ENCODE peak calls at places on chromosomes 11 and 22, in four cellular contexts. L is fibroblast of the aortic adventitia, G is WERI-Rb-1, S is transverse colon. U is an unnamed sample.

GRCh38 chr11:100543386-100543785 is 143.7 kb upstream of the ARHGAP42 start:
- DNase-seq in S (no peak), L (no peak), G (no peak), U (no peak)

GRCh38 chr11:114330373-114330772 is 34.2 kb downstream of the NNMT start:
- DNase-seq in L (no peak), S (no peak), G (no peak), U (no peak)

GRCh38 chr11:29343465-29344333 is 673.1 kb downstream of the KCNA4 start:
- DNase-seq in G (peak; percentile 73), L (peak; percentile 55), S (peak; percentile 44), U (peak; percentile 88)

GRCh38 chr11:116811194-116811593 is 11.9 kb downstream of the APOA4 start:
- DNase-seq in L (no peak), S (no peak), G (no peak), U (no peak)

GRCh38 chr11:44167047-44167446 is 71.6 kb downstream of the EXT2 start:
- DNase-seq in S (no peak), L (peak; percentile 68), G (no peak), U (no peak)

GRCh38 chr22:47293368-47294221 is 531.1 kb downstream of the TBC1D22A start:
- DNase-seq in S (no peak), G (peak; percentile 2), L (no peak), U (no peak)

GRCh38 chr11:64347171-64347867 is 7.3 kb downstream of the CCDC88B start:
- DNase-seq in L (no peak), G (no peak), S (no peak), U (no peak)

GRCh38 chr11:134223066-134223465 is 701 bp downstream of the NCAPD3 start:
- DNase-seq in G (no peak), S (no peak), L (no peak), U (no peak)

GRCh38 chr22:38828191-38828590 is 15.6 kb downstream of the NPTXR start:
- DNase-seq in L (no peak), G (no peak), S (no peak), U (no peak)

GRCh38 chr11:6640985-6641701 is 14.5 kb downstream of the DCHS1 start:
- DNase-seq in G (no peak), L (no peak), S (no peak), U (no peak)

GRCh38 chr11:7281083-7281482 is 29.4 kb downstream of the SYT9 start:
- DNase-seq in S (no peak), L (no peak), G (no peak), U (no peak)

GRCh38 chr11:111454561-111455192 is 57.5 kb downstream of the BTG4 start:
- DNase-seq in L (peak; percentile 65), G (peak; percentile 78), S (peak; percentile 46), U (peak; percentile 74)

GRCh38 chr22:36056980-36057379 is 28.4 kb upstream of the RBFOX2 start:
- DNase-seq in G (no peak), S (no peak), L (no peak), U (no peak)

DNA sequence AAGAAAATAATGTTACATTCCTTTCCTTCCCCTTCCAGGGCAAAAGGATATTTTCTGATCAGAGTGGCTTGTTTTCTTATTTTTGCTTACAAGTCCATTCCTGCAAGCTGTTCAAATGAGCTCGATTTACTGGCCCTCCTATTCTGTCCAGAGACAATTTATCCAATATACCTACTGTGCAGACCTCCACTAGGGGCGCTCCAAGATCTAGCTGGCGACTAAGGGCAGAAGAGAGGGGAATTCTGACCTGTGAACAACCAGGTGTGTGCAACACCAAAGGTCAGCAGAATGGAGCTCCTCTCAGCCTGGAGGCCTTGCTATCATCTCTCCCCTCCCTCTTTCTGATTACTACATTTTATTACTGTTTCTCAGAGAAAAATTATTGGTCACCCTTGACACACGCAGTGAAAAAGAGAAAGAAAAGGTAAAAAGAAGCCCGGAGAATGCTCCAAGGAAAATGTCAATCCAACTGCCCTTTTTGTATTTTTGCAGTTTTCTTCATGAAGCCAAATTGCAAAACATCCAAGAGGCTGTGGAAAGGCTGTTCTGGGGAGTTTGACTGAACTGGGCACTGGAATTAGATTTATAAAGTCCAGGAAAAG is 3.2 kb downstream of the SEZ6L start:
- DNase-seq in L (peak; percentile 0), S (peak; percentile 33), G (peak; percentile 77), U (peak; percentile 79)
- TF ChIP-seq CTCF in L (peak; percentile 33), S (peak; percentile 44), G (peak; percentile 71), U (peak; percentile 87)

DNA sequence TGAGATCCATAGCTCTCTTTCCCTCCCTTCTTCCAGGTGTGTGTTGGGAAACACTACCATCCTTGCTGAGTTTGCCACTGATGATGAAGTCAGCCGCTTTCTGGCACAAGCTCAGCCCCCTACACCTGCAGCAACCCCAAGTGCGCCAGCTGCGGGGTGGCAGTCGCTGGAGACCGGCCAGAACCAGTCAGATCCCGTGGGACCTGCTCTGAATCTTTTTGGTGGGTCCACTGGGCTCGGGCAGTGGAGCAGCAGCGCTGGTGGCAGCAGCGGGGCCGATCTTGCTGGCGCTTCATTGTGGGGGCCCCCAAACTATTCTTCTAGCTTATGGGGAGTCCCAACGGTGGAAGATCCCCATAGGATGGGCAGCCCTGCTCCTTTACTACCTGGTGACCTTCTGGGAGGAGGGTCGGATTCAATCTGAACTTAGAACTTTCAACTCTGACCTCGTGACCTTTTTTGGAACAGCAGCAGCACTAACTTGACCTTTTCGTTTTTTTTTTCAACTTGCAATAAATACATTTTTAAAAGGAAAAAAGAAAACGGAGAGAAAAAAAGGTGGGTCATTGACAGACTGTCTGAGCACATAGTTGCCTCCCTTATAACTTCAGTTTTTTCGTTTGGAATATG is 23.4 kb upstream of the ADSL start:
- DNase-seq in G (no peak), L (no peak), S (no peak), U (no peak)
- TF ChIP-seq CTCF in G (no peak), L (no peak), S (no peak), U (no peak)

DNA sequence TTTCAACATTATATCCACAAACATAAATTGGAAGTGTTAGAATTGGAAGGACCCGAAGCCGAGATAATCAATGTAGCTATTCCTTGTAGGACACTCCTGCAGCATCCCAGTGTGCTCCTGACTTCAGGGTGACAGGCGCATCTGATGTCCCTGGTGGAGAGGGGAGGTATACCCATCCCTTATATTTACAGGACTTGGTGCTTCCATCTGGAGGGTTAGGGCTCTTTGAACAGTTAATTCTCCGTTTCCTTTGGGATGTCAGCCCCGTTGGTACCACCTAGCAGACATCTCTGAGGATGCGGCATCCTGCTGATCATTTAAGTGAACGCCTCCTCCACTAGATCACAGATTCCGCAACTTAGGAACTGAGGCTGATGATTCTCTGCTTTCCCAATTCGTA is 451.3 kb downstream of the OPCML start:
- DNase-seq in G (no peak), S (no peak), L (no peak), U (no peak)
- TF ChIP-seq CTCF in G (peak; percentile 16), S (no peak), L (no peak), U (peak; percentile 41)

DNA sequence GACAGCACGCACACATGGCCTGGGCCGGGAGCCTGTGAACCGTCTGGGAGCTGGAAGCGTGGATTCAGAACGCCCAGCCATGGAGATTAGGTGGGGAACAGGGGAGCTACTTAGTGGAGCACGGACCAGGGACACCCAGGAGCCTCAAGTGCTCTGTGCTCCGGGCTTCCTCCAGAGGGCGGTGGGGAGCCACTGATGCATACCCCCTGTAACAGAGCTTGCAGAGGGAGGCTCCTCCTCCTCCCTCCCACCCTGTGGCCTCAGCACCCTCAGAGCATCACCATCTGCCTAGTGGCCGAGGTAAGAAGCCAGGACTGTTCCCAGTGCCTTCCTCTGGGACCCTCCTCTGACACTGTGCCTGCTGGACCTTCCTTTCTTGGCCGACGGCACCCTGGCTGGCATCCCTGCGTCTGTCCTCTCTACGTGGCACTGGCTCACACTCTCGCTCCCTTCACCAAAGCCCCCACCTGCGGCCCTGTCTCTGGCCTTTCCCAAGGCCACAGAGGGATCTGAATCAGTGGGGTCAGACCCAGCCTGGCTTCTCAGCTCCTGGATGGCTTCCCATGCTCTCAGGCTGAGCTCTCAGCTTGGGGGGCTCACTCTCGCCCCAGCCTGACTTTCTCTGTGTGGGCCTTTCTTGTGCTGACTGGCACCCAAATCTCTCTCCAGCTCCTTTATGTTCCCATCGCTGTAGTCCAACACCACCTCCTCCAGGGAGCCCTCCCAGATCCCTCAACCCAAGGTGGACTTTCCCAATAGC is 780.9 kb downstream of the BRD1 start:
- DNase-seq in L (no peak), S (no peak), G (peak; percentile 94), U (no peak)
- TF ChIP-seq CTCF in L (no peak), S (no peak), G (peak; percentile 98), U (no peak)

GRCh38 chr11:123642435-123642834 is 12.0 kb downstream of the SCN3B start:
- DNase-seq in G (no peak), L (no peak), S (no peak), U (no peak)
- TF ChIP-seq CTCF in G (no peak), L (no peak), S (no peak), U (no peak)

GRCh38 chr11:445765-446588 is 4.1 kb upstream of the PTDSS2 start:
- DNase-seq in S (peak; percentile 77), G (no peak), L (no peak), U (no peak)

GRCh38 chr11:450809-451451 is 851 bp downstream of the PTDSS2 start:
- DNase-seq in L (peak; percentile 59), S (peak; percentile 79), G (peak; percentile 80), U (peak; percentile 77)

GRCh38 chr11:449889-450808 is at the start of gene PTDSS2:
- DNase-seq in G (peak; percentile 97), S (peak; percentile 97), L (peak; percentile 94), U (peak; percentile 98)

GRCh38 chr11:446886-447285 is 3.2 kb upstream of the PTDSS2 start:
- DNase-seq in S (peak; percentile 55), G (no peak), L (no peak), U (no peak)

DNA sequence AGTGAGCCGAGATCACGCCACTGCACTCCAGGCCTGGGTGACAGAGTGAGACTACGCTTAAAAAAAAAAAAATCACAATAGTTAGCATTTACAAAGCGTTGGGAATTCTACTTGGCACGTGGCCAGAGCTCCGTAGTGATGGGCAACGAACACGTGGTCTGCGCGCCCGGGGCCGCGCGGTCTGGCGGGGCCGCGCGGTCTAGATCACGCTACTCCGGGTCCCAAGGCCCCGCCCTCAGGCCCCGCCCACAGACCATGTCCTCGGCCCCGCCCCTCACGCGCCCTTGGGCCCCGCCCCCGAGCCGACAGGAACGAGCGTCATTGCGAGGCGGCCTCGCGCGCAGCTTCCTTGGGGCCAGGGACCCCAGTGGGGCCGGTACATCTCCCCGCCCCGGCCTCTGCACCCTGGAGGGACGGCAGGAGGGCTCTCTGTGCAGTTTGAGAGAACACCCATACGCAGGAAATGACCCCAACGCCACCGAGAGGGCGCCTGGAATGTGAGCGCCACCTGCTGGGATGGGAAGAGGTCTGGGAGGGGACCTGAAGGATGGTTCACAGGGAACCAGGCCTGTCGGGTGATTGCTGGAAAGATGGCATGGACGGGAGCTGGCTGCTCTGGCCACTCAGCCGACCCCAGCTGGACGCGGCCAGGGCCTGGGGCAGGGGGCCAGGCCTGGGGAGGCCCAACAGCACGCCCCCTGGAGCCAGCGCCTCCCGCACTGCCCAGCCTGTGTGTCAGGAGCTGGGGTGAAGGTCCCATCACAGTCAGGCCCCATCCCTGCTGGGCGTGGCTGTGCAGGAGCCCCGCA is 2.0 kb upstream of the PTDSS2 start:
- DNase-seq in L (peak; percentile 90), G (peak; percentile 93), S (peak; percentile 97), U (peak; percentile 96)
- TF ChIP-seq CTCF in L (peak; percentile 87), G (peak; percentile 93), S (peak; percentile 95), U (peak; percentile 74)